ENCODE peak calls at places on chromosome 20, in seven cellular contexts. R is heart left ventricle, L is naive B cell, P is NCI-H1436, F is AG08396, U is cardiac fibroblast, W is amniotic stem cell. N is an unnamed sample.

GRCh38 chr20:3461911-3462677 is 8.7 kb upstream of the ATRN start:
- DNase-seq in R (no peak), L (no peak), P (no peak), F (no peak), U (peak; percentile 29), W (no peak), N (no peak)

GRCh38 chr20:10306440-10307358 is 88.1 kb downstream of the SNAP25 start:
- DNase-seq in R (no peak), L (no peak), P (no peak), F (peak; percentile 41), U (peak; percentile 90), W (peak; percentile 48), N (peak; percentile 75)

GRCh38 chr20:8616792-8617191 is 452.1 kb upstream of the PLCB4 start:
- DNase-seq in R (no peak), L (no peak), P (no peak), F (no peak), U (peak; percentile 40), W (no peak), N (no peak)

GRCh38 chr20:56422131-56422823 is 10.2 kb downstream of the CASS4 start:
- DNase-seq in R (no peak), L (no peak), P (no peak), F (peak; percentile 60), U (peak; percentile 76), W (peak; percentile 8), N (peak; percentile 67)

GRCh38 chr20:46507760-46508407 is 5.5 kb downstream of the ZNF334 start:
- DNase-seq in R (no peak), L (no peak), P (no peak), F (no peak), U (no peak), W (no peak), N (no peak)

GRCh38 chr20:43752561-43753301 is 25.9 kb upstream of the GTSF1L start:
- DNase-seq in R (no peak), L (no peak), P (no peak), F (peak; percentile 55), U (peak; percentile 94), W (no peak), N (peak; percentile 97)

GRCh38 chr20:32075534-32075933 is 23.5 kb downstream of the HCK start:
- DNase-seq in R (no peak), L (no peak), P (no peak), F (no peak), U (no peak), W (no peak), N (no peak)

GRCh38 chr20:41334036-41334435 is 6.6 kb upstream of the LPIN3 start:
- DNase-seq in R (no peak), L (no peak), P (no peak), F (no peak), U (no peak), W (no peak), N (no peak)

GRCh38 chr20:53606364-53606985 is 12.8 kb upstream of the ZNF217 start:
- DNase-seq in R (no peak), L (no peak), P (no peak), F (peak; percentile 48), U (peak; percentile 76), W (no peak), N (no peak)

GRCh38 chr20:50214226-50215024 is 23.8 kb downstream of the CEBPB start:
- DNase-seq in R (no peak), L (no peak), P (no peak), F (no peak), U (no peak), W (no peak), N (no peak)

GRCh38 chr20:21301940-21302644 is 1.0 kb upstream of the XRN2 start:
- DNase-seq in R (no peak), L (no peak), P (no peak), F (no peak), U (peak; percentile 5), W (no peak), N (no peak)

GRCh38 chr20:10536531-10536930 is 101.4 kb downstream of the SLX4IP start:
- DNase-seq in R (no peak), L (no peak), P (peak; percentile 34), F (no peak), U (peak; percentile 39), W (no peak), N (peak; percentile 40)

GRCh38 chr20:47441774-47442150 is 59.9 kb upstream of the NCOA3 start:
- DNase-seq in R (no peak), L (no peak), P (no peak), F (no peak), U (no peak), W (no peak), N (no peak)

GRCh38 chr20:46135856-46136633 is 17.9 kb downstream of the CD40 start:
- DNase-seq in R (no peak), L (no peak), P (no peak), F (no peak), U (no peak), W (no peak), N (no peak)

GRCh38 chr20:37541326-37541725 is 13.7 kb upstream of the BLCAP start:
- DNase-seq in R (no peak), L (no peak), P (no peak), F (no peak), U (no peak), W (no peak), N (no peak)

GRCh38 chr20:38073307-38074010 is 39.9 kb downstream of the RPRD1B start:
- DNase-seq in R (peak; percentile 85), L (peak; percentile 31), P (peak; percentile 34), F (peak; percentile 73), U (peak; percentile 98), W (peak; percentile 65), N (peak; percentile 32)

GRCh38 chr20:48308232-48308781 is 519.5 kb downstream of the PREX1 start:
- DNase-seq in R (no peak), L (no peak), P (no peak), F (no peak), U (no peak), W (no peak), N (no peak)

GRCh38 chr20:1494436-1494835 is 3.2 kb upstream of the SIRPB2 start:
- DNase-seq in R (no peak), L (no peak), P (no peak), F (no peak), U (no peak), W (no peak), N (no peak)

GRCh38 chr20:1652960-1653359 is 4.6 kb downstream of the SIRPG start:
- DNase-seq in R (no peak), L (no peak), P (no peak), F (no peak), U (no peak), W (no peak), N (no peak)

GRCh38 chr20:64222851-64223525 is 32.6 kb upstream of the PCMTD2 start:
- DNase-seq in R (no peak), L (no peak), P (no peak), F (no peak), U (no peak), W (no peak), N (no peak)

GRCh38 chr20:59165794-59166709 is 2.4 kb downstream of the ZNF831 start:
- DNase-seq in R (no peak), L (no peak), P (no peak), F (no peak), U (no peak), W (no peak), N (no peak)

GRCh38 chr20:13105864-13106457 is 97.2 kb downstream of the SPTLC3 start:
- DNase-seq in R (no peak), L (no peak), P (peak; percentile 44), F (peak; percentile 23), U (peak; percentile 68), W (peak; percentile 17), N (peak; percentile 25)

GRCh38 chr20:63328716-63329275 is 32.4 kb downstream of the CHRNA4 start:
- DNase-seq in R (no peak), L (no peak), P (no peak), F (no peak), U (no peak), W (no peak), N (no peak)

GRCh38 chr20:58361549-58361948 is 27.5 kb upstream of the VAPB start:
- DNase-seq in R (no peak), L (no peak), P (no peak), F (peak; percentile 55), U (peak; percentile 78), W (no peak), N (no peak)

GRCh38 chr20:10309326-10309725 is 90.7 kb downstream of the SNAP25 start:
- DNase-seq in R (no peak), L (no peak), P (no peak), F (peak; percentile 69), U (peak; percentile 93), W (peak; percentile 60), N (peak; percentile 78)

GRCh38 chr20:63322146-63322922 is 29.3 kb downstream of the COL20A1 start:
- DNase-seq in R (peak; percentile 19), L (no peak), P (no peak), F (no peak), U (no peak), W (no peak), N (no peak)

GRCh38 chr20:58528412-58528811 is 13.2 kb upstream of the APCDD1L start:
- DNase-seq in R (no peak), L (no peak), P (no peak), F (no peak), U (no peak), W (no peak), N (no peak)

GRCh38 chr20:36579996-36580545 is 6.7 kb downstream of the TGIF2 start:
- DNase-seq in R (no peak), L (no peak), P (no peak), F (peak; percentile 34), U (peak; percentile 18), W (no peak), N (no peak)

GRCh38 chr20:40689100-40689942 is at the start of gene MAFB:
- DNase-seq in R (peak; percentile 97), L (no peak), P (peak; percentile 38), F (peak; percentile 99), U (peak; percentile 82), W (peak; percentile 45), N (peak; percentile 69)

GRCh38 chr20:856361-856775 is 22.9 kb downstream of the FAM110A start:
- DNase-seq in R (no peak), L (no peak), P (no peak), F (peak; percentile 71), U (peak; percentile 77), W (peak; percentile 32), N (peak; percentile 98)

GRCh38 chr20:17295151-17295726 is 68.4 kb downstream of the PCSK2 start:
- DNase-seq in R (no peak), L (no peak), P (no peak), F (no peak), U (no peak), W (no peak), N (no peak)

GRCh38 chr20:31706607-31707257 is 15.9 kb downstream of the BCL2L1 start:
- DNase-seq in R (no peak), L (no peak), P (no peak), F (no peak), U (no peak), W (no peak), N (no peak)

GRCh38 chr20:63359937-63360849 is 956 bp downstream of the CHRNA4 start:
- DNase-seq in R (no peak), L (no peak), P (no peak), F (no peak), U (no peak), W (no peak), N (no peak)

GRCh38 chr20:6768228-6769185 is 1.0 kb downstream of the BMP2 start:
- DNase-seq in R (peak; percentile 47), L (no peak), P (no peak), F (peak; percentile 35), U (peak; percentile 56), W (no peak), N (no peak)

N was measured in H4.